ENCODE peak calls at places on chromosome 20, in four cellular contexts. S is suprapubic skin, A is lower leg skin, P is Caco-2. F is an unnamed sample.
A peak's percentile ranks its signal among the peaks of the same experiment; 100 is the strongest.

GRCh38 chr20:46438156-46438750 is 31.8 kb upstream of the ELMO2 start:
- DNase-seq in S (no peak), A (no peak), P (peak; percentile 60), F (no peak)

GRCh38 chr20:64037498-64038213 is 1.7 kb downstream of the C20orf204 start:
- DNase-seq in S (no peak), A (no peak), P (no peak), F (no peak)

GRCh38 chr20:15814360-15814759 is 758.9 kb downstream of the KIF16B start:
- DNase-seq in S (no peak), A (no peak), P (no peak), F (no peak)

GRCh38 chr20:64230461-64231145 is 24.9 kb upstream of the PCMTD2 start:
- DNase-seq in S (no peak), A (no peak), P (no peak), F (no peak)

GRCh38 chr20:43911066-43911465 is 3.6 kb upstream of the TOX2 start:
- DNase-seq in S (no peak), A (no peak), P (no peak), F (no peak)

GRCh38 chr20:8021541-8022269 is 2.1 kb upstream of the TMX4 start:
- DNase-seq in S (no peak), A (no peak), P (no peak), F (no peak)

GRCh38 chr20:63224272-63225081 is 8.5 kb upstream of the YTHDF1 start:
- DNase-seq in S (no peak), A (no peak), P (peak; percentile 51), F (no peak)

GRCh38 chr20:16111132-16111852 is 462.0 kb downstream of the KIF16B start:
- DNase-seq in S (no peak), A (no peak), P (no peak), F (no peak)

GRCh38 chr20:40767530-40767924 is 78.5 kb upstream of the MAFB start:
- DNase-seq in S (no peak), A (no peak), P (no peak), F (no peak)

GRCh38 chr20:45892049-45892816 is 1.1 kb downstream of the CTSA start:
- DNase-seq in S (no peak), A (no peak), P (peak; percentile 47), F (no peak)

GRCh38 chr20:47353697-47354387 is 2.7 kb downstream of the ZMYND8 start:
- DNase-seq in S (no peak), A (no peak), P (no peak), F (no peak)

GRCh38 chr20:4153251-4153650 is 137.9 kb upstream of the RNF24 start:
- DNase-seq in S (no peak), A (no peak), P (no peak), F (peak; percentile 44)

GRCh38 chr20:62710886-62711702 is 2.5 kb downstream of the NTSR1 start:
- DNase-seq in S (no peak), A (no peak), P (no peak), F (no peak)

GRCh38 chr20:3786665-3787639 is at the start of gene CENPB:
- DNase-seq in S (peak; percentile 91), A (peak; percentile 82), P (peak; percentile 98), F (peak; percentile 94)

GRCh38 chr20:47576516-47577033 is 74.9 kb downstream of the NCOA3 start:
- DNase-seq in S (no peak), A (peak; percentile 37), P (peak; percentile 88), F (peak; percentile 83)

GRCh38 chr20:22775671-22776139 is 191.3 kb upstream of the FOXA2 start:
- DNase-seq in S (no peak), A (no peak), P (peak; percentile 64), F (no peak)

GRCh38 chr20:23228912-23229311 is 121.7 kb upstream of the NXT1 start:
- DNase-seq in S (no peak), A (no peak), P (no peak), F (no peak)

F was measured in cardiac septum.